ENCODE peak calls at places on chromosomes 13 and 19, in nine cellular contexts. M, V, U, E, Y, N, Z, W and K are unnamed samples.

GRCh38 chr13:72728290-72728605 is 525 bp downstream of the BORA start:
- DNase-seq in M (no peak), V (no peak), U (no peak), E (no peak), Y (no peak), N (no peak), Z (no peak), W (no peak), K (no peak)

GRCh38 chr19:56823956-56824355 is 16.6 kb downstream of the PEG3 start:
- DNase-seq in M (no peak), V (no peak), U (no peak), E (no peak), Y (no peak), N (no peak), Z (no peak), W (no peak), K (no peak)

GRCh38 chr13:28322256-28322895 is 172.6 kb downstream of the FLT1 start:
- DNase-seq in M (no peak), V (no peak), U (no peak), E (peak), Y (no peak), N (no peak), Z (no peak), W (no peak), K (no peak)

GRCh38 chr13:91312324-91312723 is 35.2 kb upstream of the MIR17HG start:
- DNase-seq in M (no peak), V (no peak), U (no peak), E (no peak), Y (no peak), N (no peak), Z (no peak), W (no peak), K (no peak)

GRCh38 chr13:27406178-27406939 is 18.1 kb upstream of the GTF3A start:
- DNase-seq in M (no peak), V (no peak), U (peak), E (peak), Y (no peak), N (peak), Z (peak), W (no peak), K (no peak)

GRCh38 chr19:5290336-5291262 is 50.0 kb downstream of the PTPRS start:
- DNase-seq in M (no peak), V (no peak), U (no peak), E (no peak), Y (no peak), N (no peak), Z (no peak), W (no peak), K (no peak)

GRCh38 chr13:25213716-25214115 is 41.6 kb upstream of the AMER2 start:
- DNase-seq in M (no peak), V (no peak), U (peak), E (no peak), Y (no peak), N (no peak), Z (no peak), W (no peak), K (no peak)

GRCh38 chr19:34049944-34050343 is 122.4 kb upstream of the LSM14A start:
- DNase-seq in M (no peak), V (no peak), U (no peak), E (no peak), Y (no peak), N (no peak), Z (no peak), W (no peak), K (no peak)

GRCh38 chr13:94617389-94618000 is 15.8 kb downstream of the GPR180 start:
- DNase-seq in M (no peak), V (no peak), U (no peak), E (no peak), Y (no peak), N (peak), Z (no peak), W (no peak), K (no peak)

GRCh38 chr19:11563530-11563929 is 4.5 kb upstream of the ELOF1 start:
- DNase-seq in M (no peak), V (no peak), U (no peak), E (no peak), Y (no peak), N (no peak), Z (no peak), W (no peak), K (no peak)

GRCh38 chr13:59531571-59532091 is 632.1 kb downstream of the DIAPH3 start:
- DNase-seq in M (peak), V (no peak), U (peak), E (peak), Y (peak), N (peak), Z (no peak), W (peak), K (peak)

GRCh38 chr13:27372896-27373295 is 51.5 kb upstream of the GTF3A start:
- DNase-seq in M (no peak), V (no peak), U (no peak), E (peak), Y (no peak), N (peak), Z (no peak), W (no peak), K (no peak)

GRCh38 chr19:30253581-30253996 is 118.6 kb upstream of the ZNF536 start:
- DNase-seq in M (no peak), V (no peak), U (no peak), E (no peak), Y (peak), N (no peak), Z (no peak), W (no peak), K (no peak)

DNA sequence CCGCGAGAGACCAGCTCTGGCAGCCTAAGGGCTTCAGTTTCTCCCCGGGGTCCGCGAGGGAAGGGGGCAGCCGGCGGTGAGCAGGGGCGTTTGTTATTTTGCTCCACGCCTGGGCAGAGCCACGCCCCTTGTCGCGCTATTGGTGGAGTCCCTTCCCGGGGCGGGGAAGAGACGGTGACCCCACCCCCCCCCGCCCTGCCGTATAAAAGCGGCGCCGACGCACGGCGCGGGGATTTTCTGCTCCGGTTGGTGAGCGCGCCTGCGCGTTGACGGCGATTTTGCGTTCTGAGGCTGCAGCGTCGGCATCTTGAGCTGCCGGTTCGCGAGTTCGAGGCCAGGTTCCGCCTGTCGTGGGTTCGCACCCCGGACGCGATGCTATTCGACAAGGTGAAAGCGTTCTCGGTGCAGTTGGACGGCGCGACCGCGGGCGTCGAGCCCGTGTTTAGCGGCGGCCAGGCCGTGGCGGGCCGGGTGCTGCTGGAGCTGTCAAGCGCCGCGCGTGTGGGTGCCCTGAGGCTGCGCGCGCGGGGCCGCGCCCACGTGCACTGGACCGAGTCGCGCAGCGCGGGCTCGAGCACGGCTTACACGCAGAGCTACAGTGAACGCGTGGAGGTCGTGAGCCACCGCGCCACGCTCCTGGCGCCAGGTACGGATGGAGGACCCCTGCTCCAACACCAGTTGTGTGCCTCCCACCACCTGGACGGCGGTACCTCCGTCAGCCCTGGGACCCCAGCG is at the start of gene ARRDC2:
- DNase-seq in M (peak), V (peak), U (peak), E (peak), Y (peak), N (peak), Z (no peak), W (peak), K (peak)
- TF ChIP-seq POLR2A in M (no peak), V (peak), U (peak), E (peak), Y (no peak), N (no peak), Z (no peak), W (no peak), K (no peak)

GRCh38 chr19:3178973-3179738 is 587 bp downstream of the S1PR4 start:
- DNase-seq in M (no peak), V (no peak), U (no peak), E (no peak), Y (no peak), N (no peak), Z (no peak), W (no peak), K (no peak)
- H3K4me3 ChIP-seq in M (peak), V (no peak), U (no peak), E (no peak), Y (no peak), N (no peak), Z (no peak), W (no peak), K (peak)

GRCh38 chr19:49866933-49867782 is at the start of gene PNKP:
- DNase-seq in M (peak), V (no peak), U (peak), E (peak), Y (peak), N (peak), Z (peak), W (peak), K (peak)

GRCh38 chr19:49870309-49870901 is 3.0 kb upstream of the PNKP start:
- DNase-seq in M (no peak), V (no peak), U (no peak), E (no peak), Y (peak), N (no peak), Z (no peak), W (no peak), K (no peak)

GRCh38 chr19:49869009-49869483 is 1.7 kb upstream of the PNKP start:
- DNase-seq in M (no peak), V (no peak), U (no peak), E (no peak), Y (no peak), N (no peak), Z (no peak), W (no peak), K (no peak)

GRCh38 chr19:49871349-49871985 is 4.1 kb upstream of the PNKP start:
- DNase-seq in M (no peak), V (no peak), U (no peak), E (no peak), Y (no peak), N (no peak), Z (no peak), W (no peak), K (no peak)

DNA sequence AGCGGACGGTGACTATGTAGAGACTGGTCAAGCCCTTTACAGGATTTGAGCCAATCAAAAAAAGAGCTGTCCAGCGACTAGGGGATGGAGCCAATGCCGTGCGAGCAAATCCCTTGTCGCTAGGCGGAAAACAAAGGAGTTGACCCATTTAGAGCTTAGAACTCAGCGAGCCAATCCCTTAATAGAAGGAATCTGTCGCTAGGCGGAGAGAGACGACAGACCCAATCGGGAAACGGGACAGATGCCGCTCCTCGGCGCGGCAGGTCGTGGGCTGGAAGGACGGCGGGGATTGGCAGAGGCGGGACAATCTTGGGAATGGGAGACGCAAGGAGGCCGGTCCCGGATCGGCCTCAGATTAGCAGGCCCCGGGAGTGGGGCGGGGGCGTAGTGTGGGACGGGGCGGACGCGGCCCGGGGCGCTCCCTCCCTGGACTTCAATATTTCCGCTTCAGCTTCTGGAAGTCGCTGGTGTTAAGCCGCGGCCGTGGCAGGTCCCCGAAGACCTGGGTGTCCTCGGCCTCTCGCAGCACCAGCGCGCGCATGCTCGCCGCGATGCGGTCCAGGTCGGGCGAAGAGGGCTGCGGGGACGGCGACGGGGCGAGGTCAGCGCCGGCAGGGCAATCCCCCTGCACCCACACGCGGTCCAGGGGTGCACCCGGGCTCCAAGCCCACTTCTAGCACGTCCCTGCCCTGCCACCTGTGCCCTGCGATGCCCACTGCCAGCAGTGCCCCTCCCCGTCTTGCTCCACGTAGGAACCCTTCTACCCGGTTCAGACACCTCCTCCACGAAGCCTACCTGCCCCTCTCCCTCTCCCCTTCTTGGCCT is 2.3 kb upstream of the PNKP start:
- DNase-seq in M (peak), V (peak), U (peak), E (peak), Y (peak), N (peak), Z (peak), W (peak), K (peak)
- TF ChIP-seq POLR2A in M (peak), V (peak), U (peak), E (no peak), Y (peak), N (peak), Z (peak), W (peak), K (no peak)

DNA sequence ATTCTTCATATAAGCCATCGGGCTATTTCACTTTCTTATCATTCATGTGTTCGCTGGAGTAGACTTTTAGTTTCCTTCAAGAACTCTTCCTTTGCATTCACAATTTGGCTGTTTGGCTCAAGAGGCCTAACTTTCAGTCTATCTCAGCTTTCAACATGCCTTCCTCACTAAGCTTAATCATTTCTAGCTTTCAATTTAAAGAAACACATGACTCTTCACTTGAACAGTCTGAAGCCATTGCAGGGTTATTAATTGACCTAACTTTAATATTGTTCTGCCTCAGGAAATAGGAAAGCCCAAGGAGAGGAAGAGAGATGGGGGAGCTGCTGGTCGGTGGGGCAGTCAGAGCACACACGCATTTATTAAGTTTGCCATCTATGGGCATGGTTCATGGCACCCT is 158.1 kb downstream of the SUCLA2 start:
- DNase-seq in M (no peak), V (no peak), U (no peak), E (no peak), Y (no peak), N (no peak), Z (no peak), W (no peak), K (no peak)
- H3K4me3 ChIP-seq in M (no peak), V (no peak), U (no peak), E (no peak), Y (no peak), N (no peak), Z (no peak), W (no peak), K (no peak)